ENCODE peak calls at places on chromosomes 7 and 10, in six cellular contexts. One of them, this sample, is unnamed.

GRCh38 chr7:154832557-154833138 is 170.3 kb downstream of the PAXIP1 start:
- DNase-seq in mesothelial cell of epicardium: no peak
- DNase-seq in GM06990: no peak
- DNase-seq in A673: peak
- DNase-seq in NCI-H1092 treated with DMSO at 0.1 percent for 48 hours: peak
- DNase-seq in ELF-1: peak
- DNase-seq in this sample: peak

GRCh38 chr10:122149138-122149606 is 121.9 kb upstream of the BTBD16 start:
- DNase-seq in mesothelial cell of epicardium: no peak
- DNase-seq in GM06990: no peak
- DNase-seq in A673: no peak
- DNase-seq in NCI-H1092 treated with DMSO at 0.1 percent for 48 hours: peak
- DNase-seq in ELF-1: no peak
- DNase-seq in this sample: no peak

GRCh38 chr10:17077251-17077904 is 52.2 kb downstream of the CUBN start:
- DNase-seq in mesothelial cell of epicardium: no peak
- DNase-seq in GM06990: no peak
- DNase-seq in A673: no peak
- DNase-seq in NCI-H1092 treated with DMSO at 0.1 percent for 48 hours: no peak
- DNase-seq in ELF-1: no peak
- DNase-seq in this sample: no peak

GRCh38 chr7:105316578-105317375 is 71.9 kb downstream of the SRPK2 start:
- DNase-seq in mesothelial cell of epicardium: no peak
- DNase-seq in GM06990: no peak
- DNase-seq in A673: no peak
- DNase-seq in NCI-H1092 treated with DMSO at 0.1 percent for 48 hours: no peak
- DNase-seq in ELF-1: no peak
- DNase-seq in this sample: no peak

GRCh38 chr7:93117852-93118530 is at the start of gene SAMD9:
- DNase-seq in mesothelial cell of epicardium: no peak
- DNase-seq in GM06990: peak
- DNase-seq in A673: peak
- DNase-seq in NCI-H1092 treated with DMSO at 0.1 percent for 48 hours: peak
- DNase-seq in ELF-1: no peak
- DNase-seq in this sample: peak

GRCh38 chr10:44723654-44724053 is 187.5 kb upstream of the TMEM72 start:
- DNase-seq in mesothelial cell of epicardium: no peak
- DNase-seq in GM06990: no peak
- DNase-seq in A673: no peak
- DNase-seq in NCI-H1092 treated with DMSO at 0.1 percent for 48 hours: no peak
- DNase-seq in ELF-1: no peak
- DNase-seq in this sample: no peak

GRCh38 chr7:3301831-3302618 is 973 bp downstream of the SDK1 start:
- DNase-seq in mesothelial cell of epicardium: no peak
- DNase-seq in GM06990: no peak
- DNase-seq in A673: peak
- DNase-seq in NCI-H1092 treated with DMSO at 0.1 percent for 48 hours: peak
- DNase-seq in ELF-1: peak
- DNase-seq in this sample: peak

GRCh38 chr7:41445951-41446350 is 256.9 kb downstream of the INHBA start:
- DNase-seq in mesothelial cell of epicardium: no peak
- DNase-seq in GM06990: no peak
- DNase-seq in A673: no peak
- DNase-seq in NCI-H1092 treated with DMSO at 0.1 percent for 48 hours: no peak
- DNase-seq in ELF-1: no peak
- DNase-seq in this sample: peak

GRCh38 chr10:98030093-98030821 is at the start of gene CRTAC1:
- DNase-seq in mesothelial cell of epicardium: peak
- DNase-seq in GM06990: no peak
- DNase-seq in A673: peak
- DNase-seq in NCI-H1092 treated with DMSO at 0.1 percent for 48 hours: peak
- DNase-seq in ELF-1: peak
- DNase-seq in this sample: peak

GRCh38 chr10:5684971-5685763 is 529 bp downstream of the TASOR2 start:
- DNase-seq in mesothelial cell of epicardium: peak
- DNase-seq in GM06990: peak
- DNase-seq in A673: peak
- DNase-seq in NCI-H1092 treated with DMSO at 0.1 percent for 48 hours: peak
- DNase-seq in ELF-1: peak
- DNase-seq in this sample: peak

GRCh38 chr7:36360244-36360643 is 29.4 kb upstream of the ANLN start:
- DNase-seq in mesothelial cell of epicardium: no peak
- DNase-seq in GM06990: no peak
- DNase-seq in A673: no peak
- DNase-seq in NCI-H1092 treated with DMSO at 0.1 percent for 48 hours: no peak
- DNase-seq in ELF-1: peak
- DNase-seq in this sample: no peak

GRCh38 chr7:135976312-135977019 is 693 bp downstream of the MTPN start:
- DNase-seq in mesothelial cell of epicardium: no peak
- DNase-seq in GM06990: peak
- DNase-seq in A673: no peak
- DNase-seq in NCI-H1092 treated with DMSO at 0.1 percent for 48 hours: peak
- DNase-seq in ELF-1: no peak
- DNase-seq in this sample: peak

GRCh38 chr10:85513450-85513849 is 853.1 kb downstream of the GRID1 start:
- DNase-seq in mesothelial cell of epicardium: no peak
- DNase-seq in GM06990: no peak
- DNase-seq in A673: no peak
- DNase-seq in NCI-H1092 treated with DMSO at 0.1 percent for 48 hours: no peak
- DNase-seq in ELF-1: no peak
- DNase-seq in this sample: no peak

GRCh38 chr7:30136339-30136738 is 1.6 kb downstream of the MTURN start:
- DNase-seq in mesothelial cell of epicardium: no peak
- DNase-seq in GM06990: no peak
- DNase-seq in A673: no peak
- DNase-seq in NCI-H1092 treated with DMSO at 0.1 percent for 48 hours: no peak
- DNase-seq in ELF-1: no peak
- DNase-seq in this sample: no peak

GRCh38 chr10:30114871-30115270 is 55.5 kb upstream of the JCAD start:
- DNase-seq in mesothelial cell of epicardium: no peak
- DNase-seq in GM06990: no peak
- DNase-seq in A673: no peak
- DNase-seq in NCI-H1092 treated with DMSO at 0.1 percent for 48 hours: peak
- DNase-seq in ELF-1: no peak
- DNase-seq in this sample: no peak

GRCh38 chr7:53531-53930 is 138.8 kb upstream of the FAM20C start:
- DNase-seq in mesothelial cell of epicardium: no peak
- DNase-seq in GM06990: no peak
- DNase-seq in A673: no peak
- DNase-seq in NCI-H1092 treated with DMSO at 0.1 percent for 48 hours: no peak
- DNase-seq in ELF-1: no peak
- DNase-seq in this sample: no peak

GRCh38 chr7:7843972-7844371 is 124.6 kb upstream of the GLCCI1 start:
- DNase-seq in mesothelial cell of epicardium: no peak
- DNase-seq in GM06990: no peak
- DNase-seq in A673: no peak
- DNase-seq in NCI-H1092 treated with DMSO at 0.1 percent for 48 hours: no peak
- DNase-seq in ELF-1: no peak
- DNase-seq in this sample: no peak

This sample was measured in SK-MEL-5.